ENCODE peak calls at places on chromosomes 2 and 18, in six cellular contexts. U is fibroblast of the aortic adventitia; G is GM12865; W is CD8-positive, alpha-beta T cell; D is right atrium auricular region; M is mammary epithelial cell. A is an unnamed sample.

GRCh38 chr2:238169708-238170251 is 11.0 kb downstream of the ERFE start:
- DNase-seq in M (peak), W (no peak), U (peak), G (no peak), D (peak), A (peak)

GRCh38 chr2:131035112-131035825 is 58.0 kb downstream of the FAM168B start:
- DNase-seq in U (no peak), M (no peak), G (no peak), D (peak), W (no peak), A (no peak)

GRCh38 chr2:229910832-229911412 is 10.9 kb downstream of the TRIP12 start:
- DNase-seq in U (peak), M (peak), G (peak), D (no peak), W (peak), A (no peak)

GRCh38 chr18:46920067-46920466 is 2.7 kb downstream of the KATNAL2 start:
- DNase-seq in U (no peak), D (no peak), W (no peak), M (no peak), G (no peak), A (no peak)

GRCh38 chr2:8805278-8806045 is 32.0 kb downstream of the KIDINS220 start:
- DNase-seq in D (no peak), W (no peak), M (no peak), G (no peak), U (peak), A (no peak)

GRCh38 chr2:227939271-227940027 is 68.0 kb downstream of the DAW1 start:
- DNase-seq in D (no peak), G (peak), W (no peak), U (peak), M (peak), A (no peak)

GRCh38 chr2:187001248-187001647 is 152.3 kb upstream of the ZSWIM2 start:
- DNase-seq in M (no peak), W (no peak), G (no peak), U (no peak), D (no peak), A (no peak)

GRCh38 chr2:204325468-204325867 is 219.8 kb upstream of the PARD3B start:
- DNase-seq in M (peak), U (peak), W (peak), G (peak), D (peak), A (peak)

GRCh38 chr2:22992446-22992845 is 392.5 kb upstream of the KLHL29 start:
- DNase-seq in M (peak), D (no peak), W (no peak), G (no peak), U (no peak), A (no peak)

GRCh38 chr18:43471873-43472272 is 194.6 kb upstream of the SYT4 start:
- DNase-seq in U (no peak), G (no peak), W (no peak), D (no peak), M (no peak), A (no peak)

GRCh38 chr2:43171789-43172188 is 54.6 kb downstream of the ZFP36L2 start:
- DNase-seq in D (no peak), U (peak), G (no peak), M (no peak), W (no peak), A (no peak)

GRCh38 chr18:49907346-49907929 is 94.1 kb upstream of the ACAA2 start:
- DNase-seq in M (no peak), U (peak), W (no peak), D (no peak), G (no peak), A (no peak)

GRCh38 chr2:136058262-136058661 is 59.7 kb downstream of the CXCR4 start:
- DNase-seq in D (no peak), M (no peak), G (no peak), W (no peak), U (no peak), A (no peak)

GRCh38 chr2:164606557-164606956 is 14.7 kb downstream of the GRB14 start:
- DNase-seq in U (peak), G (no peak), D (no peak), W (no peak), M (no peak), A (peak)

GRCh38 chr18:3150688-3151087 is 69.1 kb downstream of the MYOM1 start:
- DNase-seq in M (no peak), D (no peak), U (no peak), G (no peak), W (no peak), A (no peak)

GRCh38 chr2:85187069-85187468 is 53.9 kb downstream of the TCF7L1 start:
- DNase-seq in G (no peak), D (no peak), U (peak), M (no peak), W (no peak), A (no peak)

GRCh38 chr2:151827564-151828142 is 568 bp downstream of the ARL5A start:
- DNase-seq in G (peak), D (no peak), U (peak), M (no peak), W (peak), A (no peak)

GRCh38 chr2:241356871-241357260 is 781 bp downstream of the FARP2 start:
- DNase-seq in W (no peak), G (no peak), M (no peak), D (no peak), U (no peak), A (no peak)

GRCh38 chr18:35267161-35267651 is 22.8 kb downstream of the ZSCAN30 start:
- DNase-seq in W (peak), G (no peak), U (peak), M (no peak), D (peak), A (no peak)

GRCh38 chr18:79750980-79751571 is 46.7 kb upstream of the KCNG2 start:
- DNase-seq in U (no peak), M (no peak), G (no peak), D (no peak), W (no peak), A (no peak)

GRCh38 chr2:235270951-235271350 is 222.9 kb upstream of the AGAP1 start:
- DNase-seq in D (no peak), G (peak), M (peak), W (no peak), U (peak), A (peak)

GRCh38 chr2:197674546-197674945 is 841 bp downstream of the RFTN2 start:
- DNase-seq in G (no peak), M (no peak), D (no peak), U (peak), W (no peak), A (no peak)

GRCh38 chr2:149575277-149575676 is 12.3 kb downstream of the MMADHC start:
- DNase-seq in G (no peak), M (no peak), U (no peak), W (no peak), D (no peak), A (no peak)

GRCh38 chr2:9948721-9949120 is 2.8 kb upstream of the GRHL1 start:
- DNase-seq in U (no peak), G (no peak), W (no peak), D (no peak), M (no peak), A (no peak)

GRCh38 chr2:196925768-196926561 is 542 bp downstream of the PGAP1 start:
- DNase-seq in D (no peak), W (peak), M (peak), G (peak), U (peak), A (no peak)

GRCh38 chr2:618005-618404 is 59.2 kb downstream of the TMEM18 start:
- DNase-seq in U (no peak), M (no peak), D (no peak), G (no peak), W (no peak), A (no peak)

GRCh38 chr2:219071189-219071816 is 10.6 kb upstream of the IHH start:
- DNase-seq in M (peak), W (no peak), G (no peak), D (no peak), U (peak), A (no peak)

GRCh38 chr2:74146929-74147728 is 583 bp downstream of the BOLA3 start:
- DNase-seq in G (peak), W (no peak), U (peak), M (peak), D (peak), A (no peak)

GRCh38 chr2:172516299-172516698 is 39.6 kb upstream of the PDK1 start:
- DNase-seq in G (no peak), D (no peak), M (peak), W (no peak), U (peak), A (peak)

GRCh38 chr2:11681722-11682589 is 12.0 kb upstream of the NTSR2 start:
- DNase-seq in U (no peak), D (no peak), W (peak), M (no peak), G (peak), A (no peak)

GRCh38 chr18:54776282-54776977 is 51.8 kb upstream of the RAB27B start:
- DNase-seq in U (peak), G (peak), W (no peak), M (peak), D (peak), A (peak)

GRCh38 chr2:85997016-85997970 is 108.4 kb downstream of the POLR1A start:
- DNase-seq in D (no peak), M (no peak), W (no peak), G (no peak), U (peak), A (no peak)

GRCh38 chr2:195834836-195835235 is 177.8 kb downstream of the SLC39A10 start:
- DNase-seq in U (no peak), W (no peak), M (no peak), G (no peak), D (no peak), A (no peak)

GRCh38 chr2:113273031-113273551 is 5.6 kb downstream of the PAX8 start:
- DNase-seq in W (peak), U (no peak), D (no peak), M (no peak), G (peak), A (no peak)

GRCh38 chr2:224395646-224396390 is 6.1 kb downstream of the FAM124B start:
- DNase-seq in G (no peak), W (no peak), D (no peak), U (no peak), M (peak), A (no peak)

GRCh38 chr2:6945821-6946220 is 28.6 kb downstream of the RNF144A start:
- DNase-seq in D (peak), U (no peak), M (no peak), W (no peak), G (no peak), A (no peak)

DNA sequence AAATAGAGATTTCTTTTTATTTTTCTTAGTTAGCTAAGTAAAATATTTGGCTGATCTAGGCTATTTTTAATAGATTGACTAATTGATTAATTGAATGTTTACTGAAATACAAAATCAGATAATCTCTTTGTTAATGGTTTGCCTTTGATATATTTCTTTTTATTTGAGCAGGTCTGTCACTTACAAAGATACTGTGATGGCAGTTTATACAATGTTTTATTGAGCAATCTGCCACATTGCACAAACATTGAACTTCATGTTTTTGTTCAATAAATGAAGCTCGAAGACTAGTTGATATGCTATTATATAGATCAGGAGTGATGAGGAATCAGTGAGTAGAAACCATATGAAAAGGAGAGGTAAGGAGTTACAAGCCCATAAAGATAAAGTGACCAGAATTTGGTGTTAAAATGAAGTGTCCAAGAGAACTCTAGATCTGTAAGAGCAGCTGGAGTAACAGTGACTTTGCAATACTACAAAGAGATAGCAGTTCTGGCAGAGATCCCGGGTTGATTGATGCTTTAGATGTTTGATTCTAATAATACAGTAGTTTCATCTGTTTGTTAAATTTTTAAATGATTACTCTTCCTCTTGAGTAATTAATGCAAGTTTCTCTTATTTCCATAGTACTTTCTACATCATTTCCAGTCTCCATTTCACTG is 574.2 kb downstream of the CCDC85A start:
- DNase-seq in U (peak), M (no peak), G (no peak), W (no peak), D (no peak), A (no peak)
- H3K4me3 ChIP-seq in U (no peak), M (no peak), G (no peak), W (no peak), D (no peak), A (no peak)

GRCh38 chr2:26299488-26300092 is 46.4 kb upstream of the SELENOI start:
- DNase-seq in U (peak), W (no peak), G (peak), M (peak), D (no peak), A (no peak)
- TF ChIP-seq CTCF in U (no peak), W (no peak), G (no peak), M (no peak), D (no peak), A (no peak)

DNA sequence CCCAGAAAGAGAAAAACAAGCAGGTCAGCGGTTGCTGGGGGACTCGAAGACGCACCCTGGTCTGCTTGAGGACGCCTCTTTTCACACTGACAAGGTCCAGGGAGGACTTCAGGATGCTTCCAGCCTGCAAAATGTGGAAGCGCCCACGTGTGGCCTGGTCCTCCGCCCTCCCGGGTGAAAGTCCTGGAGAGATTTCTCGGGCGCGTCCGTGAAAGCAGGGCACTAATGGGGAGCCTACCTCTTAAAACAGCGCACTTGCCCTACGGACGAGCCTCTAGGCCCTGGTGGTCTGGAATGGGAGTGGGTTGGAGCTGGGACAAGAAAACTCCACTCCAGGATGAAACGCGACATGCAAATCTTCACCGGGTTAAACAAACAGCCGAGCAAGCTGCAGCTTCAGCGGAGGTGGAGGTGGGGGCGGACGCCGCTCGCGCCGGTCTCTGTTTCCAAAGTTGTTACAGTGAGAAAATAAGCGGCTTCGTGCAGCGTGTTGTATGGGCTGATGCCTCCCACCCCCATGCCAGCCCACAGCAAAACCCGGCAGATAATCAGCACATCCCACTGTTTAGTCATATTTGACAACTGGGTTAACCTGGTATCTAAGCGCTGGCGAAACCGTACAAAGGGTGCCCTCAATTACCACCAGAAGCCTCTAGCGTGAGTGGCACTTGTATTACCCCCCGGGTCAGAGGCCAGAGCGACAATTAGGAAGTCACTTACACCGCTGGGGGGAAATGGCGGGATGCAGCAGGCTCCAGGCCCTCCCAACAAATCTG is 1.1 kb upstream of the SP9 start:
- DNase-seq in W (no peak), G (no peak), D (no peak), U (no peak), M (no peak), A (no peak)
- H3K4me3 ChIP-seq in W (no peak), G (no peak), D (no peak), U (no peak), M (no peak), A (no peak)

DNA sequence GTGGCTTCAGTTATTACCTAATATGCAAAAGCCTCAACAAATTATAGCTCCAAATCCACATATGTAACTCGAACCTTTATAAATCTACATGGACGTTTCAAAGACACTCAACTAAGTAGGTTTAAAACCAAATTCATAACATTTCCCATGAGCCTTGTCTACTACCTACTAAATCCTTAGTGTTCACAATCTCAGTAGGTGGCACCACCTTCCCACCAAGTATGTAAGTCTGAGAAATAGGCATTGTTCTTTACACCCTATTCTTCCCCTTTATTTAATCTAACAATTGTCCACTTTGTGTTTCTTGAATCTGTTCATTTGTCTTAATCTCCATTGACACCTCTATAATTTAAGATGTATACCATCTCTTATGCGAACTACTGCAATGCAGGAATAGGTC is 4.6 kb downstream of the PIGN start:
- DNase-seq in U (no peak), G (no peak), W (no peak), M (no peak), D (no peak), A (no peak)
- TF ChIP-seq CTCF in U (no peak), G (no peak), W (no peak), M (no peak), D (no peak), A (no peak)